ENCODE peak calls at places on chromosome 5, in ten cellular contexts. K is NCI-H510A treated with DMSO at 0.1 percent for 48 hours; C is cardiac fibroblast; G is esophagus squamous epithelium; P is A172; U is mesothelial cell of epicardium; I is Calu3; Q is C1 segment of cervical spinal cord; Z is stimulated activated CD8-positive, alpha-beta memory T cell treated with anti-CD3 and anti-CD28 coated beads, Interleukin-15, amount 100 ng/mL, for 24 hours; F is iPS-NIHi11. T is an unnamed sample.

GRCh38 chr5:127206320-127207113 is 84.1 kb upstream of the MEGF10 start:
- DNase-seq in K (peak; percentile 15), C (peak; percentile 98), G (no peak), P (peak; percentile 85), U (no peak), I (peak; percentile 49), Q (no peak), Z (no peak), F (no peak), T (no peak)

GRCh38 chr5:115381911-115382662 is 85.6 kb upstream of the CCDC112 start:
- DNase-seq in K (no peak), C (no peak), G (no peak), P (no peak), U (no peak), I (no peak), Q (no peak), Z (no peak), F (no peak), T (no peak)

GRCh38 chr5:14915291-14915976 is 43.9 kb upstream of the ANKH start:
- DNase-seq in K (no peak), C (peak; percentile 53), G (no peak), P (peak; percentile 79), U (no peak), I (no peak), Q (no peak), Z (no peak), F (no peak), T (no peak)

GRCh38 chr5:171595801-171596231 is 176.4 kb downstream of the FGF18 start:
- DNase-seq in K (no peak), C (peak; percentile 85), G (no peak), P (peak; percentile 90), U (no peak), I (no peak), Q (no peak), Z (no peak), F (no peak), T (no peak)

GRCh38 chr5:168251308-168251707 is 40.1 kb upstream of the WWC1 start:
- DNase-seq in K (no peak), C (no peak), G (no peak), P (no peak), U (no peak), I (no peak), Q (no peak), Z (no peak), F (no peak), T (no peak)

GRCh38 chr5:3594514-3595101 is 1.0 kb upstream of the IRX1 start:
- DNase-seq in K (no peak), C (no peak), G (no peak), P (no peak), U (no peak), I (no peak), Q (no peak), Z (no peak), F (peak; percentile 54), T (no peak)

GRCh38 chr5:69105996-69106906 is 12.4 kb downstream of the SLC30A5 start:
- DNase-seq in K (no peak), C (no peak), G (no peak), P (no peak), U (no peak), I (no peak), Q (no peak), Z (no peak), F (no peak), T (no peak)

GRCh38 chr5:118551031-118551430 is 437.3 kb downstream of the DTWD2 start:
- DNase-seq in K (no peak), C (no peak), G (no peak), P (no peak), U (no peak), I (no peak), Q (no peak), Z (no peak), F (no peak), T (no peak)

GRCh38 chr5:112351225-112351624 is 67.9 kb downstream of the EPB41L4A start:
- DNase-seq in K (no peak), C (no peak), G (no peak), P (no peak), U (no peak), I (no peak), Q (no peak), Z (no peak), F (no peak), T (no peak)

GRCh38 chr5:143557992-143558506 is 154.6 kb upstream of the NR3C1 start:
- DNase-seq in K (no peak), C (no peak), G (no peak), P (no peak), U (no peak), I (no peak), Q (no peak), Z (no peak), F (no peak), T (no peak)

GRCh38 chr5:176850371-176851245 is 40.2 kb downstream of the UNC5A start:
- DNase-seq in K (no peak), C (no peak), G (no peak), P (no peak), U (no peak), I (no peak), Q (no peak), Z (no peak), F (no peak), T (no peak)